ENCODE peak calls at places on chromosomes 3 and 15, in six cellular contexts. J, U, N, C, H and A are unnamed samples.

GRCh38 chr3:23709987-23710386 is 95.8 kb upstream of the UBE2E1 start:
- DNase-seq in N (no peak), H (no peak), J (no peak), C (no peak), U (no peak), A (no peak)

GRCh38 chr15:65611888-65612615 is 1.1 kb upstream of the INTS14 start:
- DNase-seq in C (no peak), N (no peak), J (no peak), U (no peak), H (no peak), A (no peak)

GRCh38 chr3:73561494-73561893 is 63.2 kb downstream of the PDZRN3 start:
- DNase-seq in J (no peak), H (no peak), U (no peak), N (no peak), C (no peak), A (no peak)

GRCh38 chr3:65548848-65549625 is 489.7 kb downstream of the MAGI1 start:
- DNase-seq in C (peak), J (no peak), H (no peak), N (no peak), U (peak), A (peak)

GRCh38 chr3:152460936-152461335 is 192.2 kb downstream of the MBNL1 start:
- DNase-seq in C (no peak), J (no peak), H (no peak), U (peak), N (no peak), A (no peak)

GRCh38 chr3:172625404-172625803 is 85.5 kb downstream of the NCEH1 start:
- DNase-seq in N (no peak), J (no peak), U (no peak), C (no peak), H (no peak), A (no peak)

GRCh38 chr15:40594429-40594836 is 384 bp downstream of the KNL1 start:
- DNase-seq in H (no peak), U (peak), C (peak), J (peak), N (no peak), A (peak)

GRCh38 chr3:31305324-31305723 is 227.4 kb upstream of the STT3B start:
- DNase-seq in C (no peak), H (no peak), J (no peak), N (no peak), U (no peak), A (no peak)

GRCh38 chr15:38075466-38075865 is 141.0 kb downstream of the TMCO5A start:
- DNase-seq in J (no peak), U (no peak), N (no peak), C (no peak), H (no peak), A (no peak)

GRCh38 chr3:44981751-44982150 is 5.7 kb downstream of the EXOSC7 start:
- DNase-seq in U (no peak), H (no peak), J (no peak), C (no peak), N (no peak), A (no peak)

GRCh38 chr3:193507566-193507965 is 47.1 kb downstream of the ATP13A4 start:
- DNase-seq in J (no peak), N (no peak), C (no peak), U (no peak), H (no peak), A (no peak)

GRCh38 chr15:30953731-30954378 is 37.6 kb downstream of the MTMR10 start:
- DNase-seq in H (no peak), J (peak), U (no peak), C (no peak), N (no peak), A (peak)

GRCh38 chr3:32569540-32570425 is 875 bp downstream of the DYNC1LI1 start:
- DNase-seq in U (peak), C (peak), H (peak), N (no peak), J (peak), A (peak)

GRCh38 chr3:24605511-24605910 is 110.9 kb upstream of the THRB start:
- DNase-seq in U (no peak), H (no peak), N (no peak), C (no peak), J (no peak), A (no peak)

GRCh38 chr3:156389151-156389760 is 165.7 kb downstream of the SSR3 start:
- DNase-seq in C (no peak), U (no peak), N (no peak), H (no peak), J (no peak), A (peak)

GRCh38 chr3:6781103-6781502 is 79.8 kb upstream of the GRM7 start:
- DNase-seq in J (no peak), N (no peak), C (no peak), H (no peak), U (no peak), A (no peak)

GRCh38 chr15:39454189-39454986 is 126.5 kb upstream of the THBS1 start:
- DNase-seq in J (no peak), N (no peak), C (no peak), U (no peak), H (no peak), A (peak)

GRCh38 chr3:187678869-187679268 is 8.7 kb upstream of the SST start:
- DNase-seq in U (peak), N (no peak), H (no peak), J (peak), C (no peak), A (peak)

GRCh38 chr3:9340450-9341009 is 22.3 kb upstream of the THUMPD3 start:
- DNase-seq in C (no peak), J (peak), H (no peak), N (no peak), U (no peak), A (peak)

GRCh38 chr15:98514034-98514622 is 134.2 kb upstream of the IGF1R start:
- DNase-seq in U (no peak), J (no peak), H (no peak), C (no peak), N (no peak), A (no peak)

GRCh38 chr3:179671709-179672337 is 19.0 kb downstream of the USP13 start:
- DNase-seq in N (no peak), J (no peak), U (no peak), H (no peak), C (no peak), A (no peak)

GRCh38 chr3:155323063-155323666 is 29.7 kb upstream of the STRIT1 start:
- DNase-seq in H (no peak), C (peak), N (no peak), J (peak), U (peak), A (peak)

GRCh38 chr3:48402907-48403306 is 27.0 kb downstream of the PLXNB1 start:
- DNase-seq in C (no peak), U (no peak), H (no peak), N (peak), J (no peak), A (no peak)

GRCh38 chr3:120767106-120767505 is 24.6 kb downstream of the GTF2E1 start:
- DNase-seq in N (no peak), J (no peak), C (no peak), H (no peak), U (no peak), A (no peak)

GRCh38 chr3:150303776-150304175 is 104.3 kb upstream of the TSC22D2 start:
- DNase-seq in U (no peak), H (no peak), J (no peak), C (no peak), N (no peak), A (no peak)

GRCh38 chr3:161220850-161221753 is at the start of gene NMD3:
- DNase-seq in N (peak), H (peak), U (peak), J (peak), C (peak), A (peak)

GRCh38 chr15:25862087-25862468 is 1.0 kb downstream of the ATP10A start:
- DNase-seq in J (no peak), N (no peak), H (peak), U (no peak), C (no peak), A (no peak)

GRCh38 chr15:90598053-90598577 is 68.4 kb downstream of the CRTC3 start:
- DNase-seq in U (peak), C (peak), J (peak), H (no peak), N (peak), A (no peak)

GRCh38 chr15:26157081-26157480 is 294.0 kb upstream of the ATP10A start:
- DNase-seq in N (no peak), H (no peak), U (no peak), J (no peak), C (no peak), A (no peak)

GRCh38 chr3:184333700-184334099 is 3.7 kb upstream of the FAM131A start:
- DNase-seq in H (no peak), C (no peak), J (no peak), U (no peak), N (no peak), A (no peak)

GRCh38 chr3:4504340-4505261 is 11.5 kb downstream of the ITPR1 start:
- DNase-seq in C (no peak), U (peak), H (no peak), N (no peak), J (no peak), A (no peak)

GRCh38 chr3:149449799-149450198 is 24.7 kb upstream of the TM4SF4 start:
- DNase-seq in C (no peak), J (peak), U (no peak), N (no peak), H (no peak), A (no peak)

GRCh38 chr3:51381333-51381705 is 3.8 kb upstream of the MANF start:
- DNase-seq in U (no peak), H (no peak), J (no peak), N (no peak), C (no peak), A (no peak)

GRCh38 chr3:179750720-179751328 is 98.0 kb downstream of the USP13 start:
- DNase-seq in J (peak), C (no peak), H (no peak), N (no peak), U (no peak), A (peak)

GRCh38 chr3:193782747-193783146 is 189.7 kb downstream of the OPA1 start:
- DNase-seq in H (no peak), N (no peak), U (no peak), C (no peak), J (no peak), A (no peak)